ENCODE peak calls at places on chromosomes 4 and X, in seven cellular contexts. One of them, this sample, is unnamed.
A peak's percentile ranks its signal among the peaks of the same experiment; 100 is the strongest.

GRCh38 chr4:138300616-138301015 is 58.5 kb upstream of the SLC7A11 start:
- DNase-seq in AG04450: no peak
- DNase-seq in NB4: no peak
- DNase-seq in heart right ventricle: no peak
- DNase-seq in cardiac muscle cell: no peak
- DNase-seq in LNCaP clone FGC: no peak
- DNase-seq in transverse colon: no peak
- DNase-seq in this sample: no peak

GRCh38 chr4:7383251-7383650 is 51.5 kb downstream of the PSAPL1 start:
- DNase-seq in AG04450: no peak
- DNase-seq in NB4: no peak
- DNase-seq in heart right ventricle: no peak
- DNase-seq in cardiac muscle cell: no peak
- DNase-seq in LNCaP clone FGC: no peak
- DNase-seq in transverse colon: no peak
- DNase-seq in this sample: no peak

GRCh38 chrX:110250847-110251246 is 67.0 kb downstream of the AMMECR1 start:
- DNase-seq in AG04450: no peak
- DNase-seq in NB4: no peak
- DNase-seq in heart right ventricle: no peak
- DNase-seq in cardiac muscle cell: no peak
- DNase-seq in LNCaP clone FGC: no peak
- DNase-seq in transverse colon: no peak
- DNase-seq in this sample: no peak

GRCh38 chrX:104270916-104271512 is 16.3 kb upstream of the ESX1 start:
- DNase-seq in AG04450: no peak
- DNase-seq in NB4: peak; percentile 45
- DNase-seq in heart right ventricle: peak; percentile 39
- DNase-seq in cardiac muscle cell: peak; percentile 46
- DNase-seq in LNCaP clone FGC: peak; percentile 49
- DNase-seq in transverse colon: peak; percentile 14
- DNase-seq in this sample: no peak

GRCh38 chrX:727738-728621 is 97.4 kb downstream of the SHOX start:
- DNase-seq in AG04450: no peak
- DNase-seq in NB4: no peak
- DNase-seq in heart right ventricle: no peak
- DNase-seq in cardiac muscle cell: no peak
- DNase-seq in LNCaP clone FGC: no peak
- DNase-seq in transverse colon: no peak
- DNase-seq in this sample: no peak

GRCh38 chr4:34412233-34412632 is 1832.1 kb downstream of the ARAP2 start:
- DNase-seq in AG04450: no peak
- DNase-seq in NB4: no peak
- DNase-seq in heart right ventricle: no peak
- DNase-seq in cardiac muscle cell: no peak
- DNase-seq in LNCaP clone FGC: no peak
- DNase-seq in transverse colon: no peak
- DNase-seq in this sample: no peak

GRCh38 chrX:53930513-53931380 is 113.5 kb downstream of the PHF8 start:
- DNase-seq in AG04450: peak; percentile 1
- DNase-seq in NB4: peak; percentile 14
- DNase-seq in heart right ventricle: no peak
- DNase-seq in cardiac muscle cell: peak; percentile 84
- DNase-seq in LNCaP clone FGC: no peak
- DNase-seq in transverse colon: no peak
- DNase-seq in this sample: no peak

GRCh38 chr4:69060651-69061308 is 35.5 kb upstream of the UGT2B7 start:
- DNase-seq in AG04450: no peak
- DNase-seq in NB4: peak; percentile 20
- DNase-seq in heart right ventricle: no peak
- DNase-seq in cardiac muscle cell: no peak
- DNase-seq in LNCaP clone FGC: no peak
- DNase-seq in transverse colon: no peak
- DNase-seq in this sample: no peak

GRCh38 chr4:145177511-145177905 is 2.9 kb downstream of the OTUD4 start:
- DNase-seq in AG04450: no peak
- DNase-seq in NB4: peak; percentile 44
- DNase-seq in heart right ventricle: peak; percentile 37
- DNase-seq in cardiac muscle cell: peak; percentile 54
- DNase-seq in LNCaP clone FGC: no peak
- DNase-seq in transverse colon: no peak
- DNase-seq in this sample: no peak

GRCh38 chr4:154230091-154230490 is 261.5 kb downstream of the DCHS2 start:
- DNase-seq in AG04450: no peak
- DNase-seq in NB4: no peak
- DNase-seq in heart right ventricle: no peak
- DNase-seq in cardiac muscle cell: no peak
- DNase-seq in LNCaP clone FGC: no peak
- DNase-seq in transverse colon: no peak
- DNase-seq in this sample: no peak

GRCh38 chrX:76420237-76420636 is 7.3 kb upstream of the MAGEE1 start:
- DNase-seq in AG04450: no peak
- DNase-seq in NB4: no peak
- DNase-seq in heart right ventricle: no peak
- DNase-seq in cardiac muscle cell: no peak
- DNase-seq in LNCaP clone FGC: no peak
- DNase-seq in transverse colon: no peak
- DNase-seq in this sample: no peak

GRCh38 chr4:12050357-12050756 is 621.7 kb upstream of the HS3ST1 start:
- DNase-seq in AG04450: no peak
- DNase-seq in NB4: no peak
- DNase-seq in heart right ventricle: no peak
- DNase-seq in cardiac muscle cell: no peak
- DNase-seq in LNCaP clone FGC: no peak
- DNase-seq in transverse colon: no peak
- DNase-seq in this sample: no peak

GRCh38 chr4:78569291-78569821 is 17.8 kb downstream of the ANXA3 start:
- DNase-seq in AG04450: peak; percentile 46
- DNase-seq in NB4: no peak
- DNase-seq in heart right ventricle: no peak
- DNase-seq in cardiac muscle cell: peak; percentile 86
- DNase-seq in LNCaP clone FGC: no peak
- DNase-seq in transverse colon: no peak
- DNase-seq in this sample: peak; percentile 67

GRCh38 chr4:52822583-52823477 is 39.3 kb upstream of the RASL11B start:
- DNase-seq in AG04450: peak; percentile 64
- DNase-seq in NB4: no peak
- DNase-seq in heart right ventricle: no peak
- DNase-seq in cardiac muscle cell: peak; percentile 79
- DNase-seq in LNCaP clone FGC: no peak
- DNase-seq in transverse colon: no peak
- DNase-seq in this sample: no peak

GRCh38 chrX:39619182-39620009 is 478.4 kb downstream of the BCOR start:
- DNase-seq in AG04450: no peak
- DNase-seq in NB4: no peak
- DNase-seq in heart right ventricle: no peak
- DNase-seq in cardiac muscle cell: peak; percentile 50
- DNase-seq in LNCaP clone FGC: no peak
- DNase-seq in transverse colon: no peak
- DNase-seq in this sample: no peak

GRCh38 chrX:51461053-51462050 is 35.0 kb downstream of the NUDT11 start:
- DNase-seq in AG04450: peak; percentile 2
- DNase-seq in NB4: peak; percentile 45
- DNase-seq in heart right ventricle: peak; percentile 6
- DNase-seq in cardiac muscle cell: peak; percentile 50
- DNase-seq in LNCaP clone FGC: no peak
- DNase-seq in transverse colon: no peak
- DNase-seq in this sample: no peak

GRCh38 chr4:7787681-7788141 is 151.9 kb downstream of the AFAP1 start:
- DNase-seq in AG04450: no peak
- DNase-seq in NB4: no peak
- DNase-seq in heart right ventricle: no peak
- DNase-seq in cardiac muscle cell: no peak
- DNase-seq in LNCaP clone FGC: no peak
- DNase-seq in transverse colon: no peak
- DNase-seq in this sample: no peak

GRCh38 chrX:133838761-133839676 is 146.4 kb downstream of the GPC3 start:
- DNase-seq in AG04450: no peak
- DNase-seq in NB4: peak; percentile 27
- DNase-seq in heart right ventricle: peak; percentile 6
- DNase-seq in cardiac muscle cell: peak; percentile 53
- DNase-seq in LNCaP clone FGC: no peak
- DNase-seq in transverse colon: peak; percentile 17
- DNase-seq in this sample: no peak

GRCh38 chrX:49177338-49177833 is 5.7 kb downstream of the PLP2 start:
- DNase-seq in AG04450: no peak
- DNase-seq in NB4: peak; percentile 65
- DNase-seq in heart right ventricle: no peak
- DNase-seq in cardiac muscle cell: no peak
- DNase-seq in LNCaP clone FGC: no peak
- DNase-seq in transverse colon: no peak
- DNase-seq in this sample: no peak

GRCh38 chrX:46376246-46376885 is 168.9 kb downstream of the ZNF674 start:
- DNase-seq in AG04450: peak; percentile 11
- DNase-seq in NB4: peak; percentile 62
- DNase-seq in heart right ventricle: no peak
- DNase-seq in cardiac muscle cell: peak; percentile 72
- DNase-seq in LNCaP clone FGC: peak; percentile 25
- DNase-seq in transverse colon: peak; percentile 13
- DNase-seq in this sample: peak; percentile 33

GRCh38 chr4:8428288-8429097 is 12.0 kb downstream of the ACOX3 start:
- DNase-seq in AG04450: peak; percentile 67
- DNase-seq in NB4: peak; percentile 92
- DNase-seq in heart right ventricle: peak; percentile 86
- DNase-seq in cardiac muscle cell: peak; percentile 92
- DNase-seq in LNCaP clone FGC: peak; percentile 62
- DNase-seq in transverse colon: peak; percentile 92
- DNase-seq in this sample: no peak

GRCh38 chr4:41681054-41681453 is 67.5 kb downstream of the PHOX2B start:
- DNase-seq in AG04450: no peak
- DNase-seq in NB4: no peak
- DNase-seq in heart right ventricle: peak; percentile 31
- DNase-seq in cardiac muscle cell: no peak
- DNase-seq in LNCaP clone FGC: no peak
- DNase-seq in transverse colon: no peak
- DNase-seq in this sample: no peak

GRCh38 chr4:87038837-87039715 is 104.3 kb downstream of the AFF1 start:
- DNase-seq in AG04450: peak; percentile 59
- DNase-seq in NB4: no peak
- DNase-seq in heart right ventricle: peak; percentile 71
- DNase-seq in cardiac muscle cell: peak; percentile 78
- DNase-seq in LNCaP clone FGC: no peak
- DNase-seq in transverse colon: peak; percentile 43
- DNase-seq in this sample: peak; percentile 94

GRCh38 chrX:139862208-139862607 is 70.6 kb downstream of the ATP11C start:
- DNase-seq in AG04450: no peak
- DNase-seq in NB4: no peak
- DNase-seq in heart right ventricle: no peak
- DNase-seq in cardiac muscle cell: no peak
- DNase-seq in LNCaP clone FGC: no peak
- DNase-seq in transverse colon: no peak
- DNase-seq in this sample: no peak

GRCh38 chr4:148214529-148215166 is 227.6 kb downstream of the NR3C2 start:
- DNase-seq in AG04450: no peak
- DNase-seq in NB4: no peak
- DNase-seq in heart right ventricle: peak; percentile 32
- DNase-seq in cardiac muscle cell: no peak
- DNase-seq in LNCaP clone FGC: no peak
- DNase-seq in transverse colon: no peak
- DNase-seq in this sample: no peak
- H3K4me3 ChIP-seq in AG04450: no peak overlapping the region
- H3K4me3 ChIP-seq in NB4: no peak overlapping the region
- H3K4me3 ChIP-seq in heart right ventricle: no peak overlapping the region
- H3K4me3 ChIP-seq in cardiac muscle cell: no peak overlapping the region
- H3K4me3 ChIP-seq in LNCaP clone FGC: no peak overlapping the region
- H3K4me3 ChIP-seq in transverse colon: no peak overlapping the region
- H3K4me3 ChIP-seq in this sample: no peak overlapping the region

DNA sequence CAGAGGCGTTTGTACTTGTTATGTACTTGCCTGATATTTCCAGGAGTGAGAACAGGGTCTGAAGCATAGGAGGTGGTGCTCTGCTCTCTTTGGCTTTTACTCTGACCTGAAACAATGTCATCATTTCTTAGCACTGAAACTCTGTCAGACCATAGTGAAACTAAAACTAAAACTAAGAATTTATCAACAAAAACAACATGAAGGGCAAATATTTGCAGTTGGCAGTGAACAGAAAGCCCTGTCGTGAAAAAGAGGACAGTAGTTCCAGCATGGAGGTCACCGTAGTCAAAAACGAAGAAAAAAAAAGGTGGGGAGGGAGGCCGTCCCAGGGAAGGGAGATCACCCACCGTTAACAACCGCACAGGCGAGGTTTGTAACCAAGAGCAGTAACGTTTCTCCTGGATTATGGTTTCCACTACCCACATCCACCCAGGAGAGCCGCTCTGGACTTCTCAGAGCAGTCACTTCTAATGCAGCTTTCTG is 97.5 kb downstream of the ANK2 start:
- DNase-seq in AG04450: no peak
- DNase-seq in NB4: no peak
- DNase-seq in heart right ventricle: no peak
- DNase-seq in cardiac muscle cell: peak; percentile 15
- DNase-seq in LNCaP clone FGC: no peak
- DNase-seq in transverse colon: no peak
- DNase-seq in this sample: no peak
- H3K4me3 ChIP-seq in AG04450: peak overlapping the region; percentile 8
- H3K4me3 ChIP-seq in NB4: no peak overlapping the region
- H3K4me3 ChIP-seq in heart right ventricle: peak overlapping the region; percentile 36
- H3K4me3 ChIP-seq in cardiac muscle cell: peak overlapping the region; percentile 27
- H3K4me3 ChIP-seq in LNCaP clone FGC: no peak overlapping the region
- H3K4me3 ChIP-seq in transverse colon: peak overlapping the region; percentile 52
- H3K4me3 ChIP-seq in this sample: peak overlapping the region; percentile 50

GRCh38 chrX:15822922-15823321 is 31.7 kb downstream of the AP1S2 start:
- DNase-seq in AG04450: no peak
- DNase-seq in NB4: no peak
- DNase-seq in heart right ventricle: no peak
- DNase-seq in cardiac muscle cell: no peak
- DNase-seq in LNCaP clone FGC: no peak
- DNase-seq in transverse colon: no peak
- DNase-seq in this sample: no peak
- H3K4me3 ChIP-seq in AG04450: no peak overlapping the region
- H3K4me3 ChIP-seq in NB4: no peak overlapping the region
- H3K4me3 ChIP-seq in heart right ventricle: no peak overlapping the region
- H3K4me3 ChIP-seq in cardiac muscle cell: no peak overlapping the region
- H3K4me3 ChIP-seq in LNCaP clone FGC: no peak overlapping the region
- H3K4me3 ChIP-seq in transverse colon: no peak overlapping the region
- H3K4me3 ChIP-seq in this sample: no peak overlapping the region

GRCh38 chr4:17584502-17585213 is 7.7 kb downstream of the LAP3 start:
- DNase-seq in AG04450: no peak
- DNase-seq in NB4: no peak
- DNase-seq in heart right ventricle: no peak
- DNase-seq in cardiac muscle cell: no peak
- DNase-seq in LNCaP clone FGC: peak; percentile 21
- DNase-seq in transverse colon: no peak
- DNase-seq in this sample: no peak

GRCh38 chr4:17578482-17578891 is 1.5 kb downstream of the LAP3 start:
- DNase-seq in AG04450: no peak
- DNase-seq in NB4: peak; percentile 76
- DNase-seq in heart right ventricle: no peak
- DNase-seq in cardiac muscle cell: no peak
- DNase-seq in LNCaP clone FGC: no peak
- DNase-seq in transverse colon: no peak
- DNase-seq in this sample: no peak

GRCh38 chr4:17577660-17578481 is 873 bp downstream of the LAP3 start:
- DNase-seq in AG04450: no peak
- DNase-seq in NB4: peak; percentile 57
- DNase-seq in heart right ventricle: peak; percentile 57
- DNase-seq in cardiac muscle cell: peak; percentile 33
- DNase-seq in LNCaP clone FGC: no peak
- DNase-seq in transverse colon: peak; percentile 57
- DNase-seq in this sample: no peak

GRCh38 chr4:17583944-17584343 is 6.9 kb downstream of the LAP3 start:
- DNase-seq in AG04450: no peak
- DNase-seq in NB4: no peak
- DNase-seq in heart right ventricle: no peak
- DNase-seq in cardiac muscle cell: no peak
- DNase-seq in LNCaP clone FGC: no peak
- DNase-seq in transverse colon: no peak
- DNase-seq in this sample: no peak

GRCh38 chr4:17580969-17581368 is 4.0 kb downstream of the LAP3 start:
- DNase-seq in AG04450: peak; percentile 36
- DNase-seq in NB4: no peak
- DNase-seq in heart right ventricle: no peak
- DNase-seq in cardiac muscle cell: peak; percentile 66
- DNase-seq in LNCaP clone FGC: no peak
- DNase-seq in transverse colon: no peak
- DNase-seq in this sample: no peak
- H3K4me3 ChIP-seq in AG04450: no peak overlapping the region
- H3K4me3 ChIP-seq in NB4: no peak overlapping the region
- H3K4me3 ChIP-seq in heart right ventricle: no peak overlapping the region
- H3K4me3 ChIP-seq in cardiac muscle cell: no peak overlapping the region
- H3K4me3 ChIP-seq in LNCaP clone FGC: no peak overlapping the region
- H3K4me3 ChIP-seq in transverse colon: no peak overlapping the region
- H3K4me3 ChIP-seq in this sample: no peak overlapping the region

This sample was measured in epithelial cell of proximal tubule.